ENCODE peak calls at places on chromosomes 13 and 19, in eight cellular contexts. One of them, this sample, is unnamed.

GRCh38 chr19:16335226-16335625 is 10.6 kb downstream of the KLF2 start:
- DNase-seq in HepG2: no peak
- DNase-seq in thoracic aorta: no peak
- DNase-seq in nephron progenitor cell: no peak
- DNase-seq in fibroblast of mammary gland: no peak
- DNase-seq in cardiac fibroblast: no peak
- DNase-seq in foreskin fibroblast: no peak
- DNase-seq in dorsolateral prefrontal cortex: no peak
- DNase-seq in this sample: no peak

GRCh38 chr13:33349996-33350826 is 64.7 kb upstream of the STARD13 start:
- DNase-seq in nephron progenitor cell: peak; percentile 42
- DNase-seq in HepG2: no peak
- DNase-seq in dorsolateral prefrontal cortex: no peak
- DNase-seq in fibroblast of mammary gland: peak; percentile 40
- DNase-seq in cardiac fibroblast: peak; percentile 50
- DNase-seq in foreskin fibroblast: no peak
- DNase-seq in thoracic aorta: no peak
- DNase-seq in this sample: no peak

GRCh38 chr13:100543872-100544602 is 44.6 kb downstream of the GGACT start:
- DNase-seq in HepG2: peak; percentile 41
- DNase-seq in thoracic aorta: no peak
- DNase-seq in foreskin fibroblast: no peak
- DNase-seq in dorsolateral prefrontal cortex: no peak
- DNase-seq in nephron progenitor cell: no peak
- DNase-seq in cardiac fibroblast: peak; percentile 27
- DNase-seq in fibroblast of mammary gland: no peak
- DNase-seq in this sample: no peak

GRCh38 chr19:44626067-44626624 is 12.8 kb downstream of the IGSF23 start:
- DNase-seq in fibroblast of mammary gland: peak; percentile 94
- DNase-seq in foreskin fibroblast: peak; percentile 95
- DNase-seq in HepG2: peak; percentile 89
- DNase-seq in thoracic aorta: no peak
- DNase-seq in cardiac fibroblast: peak; percentile 98
- DNase-seq in dorsolateral prefrontal cortex: no peak
- DNase-seq in nephron progenitor cell: no peak
- DNase-seq in this sample: peak; percentile 97

GRCh38 chr13:114299604-114300305 is 14.5 kb upstream of the CHAMP1 start:
- DNase-seq in thoracic aorta: no peak
- DNase-seq in cardiac fibroblast: no peak
- DNase-seq in HepG2: no peak
- DNase-seq in dorsolateral prefrontal cortex: no peak
- DNase-seq in foreskin fibroblast: no peak
- DNase-seq in nephron progenitor cell: no peak
- DNase-seq in fibroblast of mammary gland: no peak
- DNase-seq in this sample: no peak

GRCh38 chr19:18109731-18110671 is 12.4 kb downstream of the MAST3 start:
- DNase-seq in thoracic aorta: no peak
- DNase-seq in dorsolateral prefrontal cortex: no peak
- DNase-seq in cardiac fibroblast: no peak
- DNase-seq in HepG2: peak; percentile 29
- DNase-seq in fibroblast of mammary gland: no peak
- DNase-seq in nephron progenitor cell: peak; percentile 73
- DNase-seq in foreskin fibroblast: no peak
- DNase-seq in this sample: peak; percentile 41

GRCh38 chr13:79593611-79594275 is 112.8 kb downstream of the NDFIP2 start:
- DNase-seq in thoracic aorta: no peak
- DNase-seq in cardiac fibroblast: peak; percentile 82
- DNase-seq in dorsolateral prefrontal cortex: no peak
- DNase-seq in fibroblast of mammary gland: peak; percentile 95
- DNase-seq in HepG2: no peak
- DNase-seq in foreskin fibroblast: peak; percentile 38
- DNase-seq in nephron progenitor cell: no peak
- DNase-seq in this sample: peak; percentile 58

GRCh38 chr19:32800757-32801156 is 68.8 kb downstream of the SLC7A9 start:
- DNase-seq in dorsolateral prefrontal cortex: no peak
- DNase-seq in foreskin fibroblast: no peak
- DNase-seq in HepG2: no peak
- DNase-seq in cardiac fibroblast: no peak
- DNase-seq in nephron progenitor cell: peak; percentile 39
- DNase-seq in thoracic aorta: no peak
- DNase-seq in fibroblast of mammary gland: no peak
- DNase-seq in this sample: no peak

GRCh38 chr19:22595918-22596341 is 38.2 kb upstream of the ZNF492 start:
- DNase-seq in foreskin fibroblast: no peak
- DNase-seq in thoracic aorta: no peak
- DNase-seq in HepG2: no peak
- DNase-seq in cardiac fibroblast: no peak
- DNase-seq in fibroblast of mammary gland: no peak
- DNase-seq in nephron progenitor cell: no peak
- DNase-seq in dorsolateral prefrontal cortex: no peak
- DNase-seq in this sample: no peak

GRCh38 chr13:112934075-112934474 is 34.9 kb upstream of the MCF2L start:
- DNase-seq in nephron progenitor cell: no peak
- DNase-seq in cardiac fibroblast: no peak
- DNase-seq in fibroblast of mammary gland: no peak
- DNase-seq in dorsolateral prefrontal cortex: no peak
- DNase-seq in foreskin fibroblast: no peak
- DNase-seq in HepG2: no peak
- DNase-seq in thoracic aorta: no peak
- DNase-seq in this sample: no peak

GRCh38 chr13:27605610-27606200 is 14.6 kb downstream of the LNX2 start:
- DNase-seq in cardiac fibroblast: peak; percentile 69
- DNase-seq in thoracic aorta: no peak
- DNase-seq in dorsolateral prefrontal cortex: no peak
- DNase-seq in nephron progenitor cell: no peak
- DNase-seq in foreskin fibroblast: no peak
- DNase-seq in HepG2: no peak
- DNase-seq in fibroblast of mammary gland: peak; percentile 18
- DNase-seq in this sample: peak; percentile 16

GRCh38 chr13:64871742-64872141 is 2358.4 kb downstream of the PCDH9 start:
- DNase-seq in fibroblast of mammary gland: no peak
- DNase-seq in HepG2: peak; percentile 0
- DNase-seq in foreskin fibroblast: no peak
- DNase-seq in dorsolateral prefrontal cortex: no peak
- DNase-seq in thoracic aorta: no peak
- DNase-seq in nephron progenitor cell: no peak
- DNase-seq in cardiac fibroblast: peak; percentile 1
- DNase-seq in this sample: no peak

GRCh38 chr13:62626771-62627170 is 1211.1 kb upstream of the PCDH20 start:
- DNase-seq in HepG2: peak; percentile 0
- DNase-seq in foreskin fibroblast: no peak
- DNase-seq in fibroblast of mammary gland: no peak
- DNase-seq in nephron progenitor cell: peak; percentile 10
- DNase-seq in cardiac fibroblast: no peak
- DNase-seq in thoracic aorta: no peak
- DNase-seq in dorsolateral prefrontal cortex: no peak
- DNase-seq in this sample: peak; percentile 8

GRCh38 chr13:62627226-62627625 is 1211.6 kb upstream of the PCDH20 start:
- DNase-seq in fibroblast of mammary gland: no peak
- DNase-seq in foreskin fibroblast: no peak
- DNase-seq in HepG2: no peak
- DNase-seq in cardiac fibroblast: no peak
- DNase-seq in dorsolateral prefrontal cortex: no peak
- DNase-seq in thoracic aorta: no peak
- DNase-seq in nephron progenitor cell: no peak
- DNase-seq in this sample: no peak

GRCh38 chr13:62631124-62631523 is 1215.5 kb upstream of the PCDH20 start:
- DNase-seq in foreskin fibroblast: no peak
- DNase-seq in dorsolateral prefrontal cortex: no peak
- DNase-seq in thoracic aorta: no peak
- DNase-seq in cardiac fibroblast: no peak
- DNase-seq in fibroblast of mammary gland: no peak
- DNase-seq in nephron progenitor cell: no peak
- DNase-seq in HepG2: no peak
- DNase-seq in this sample: no peak

GRCh38 chr13:62631614-62632013 is 1216.0 kb upstream of the PCDH20 start:
- DNase-seq in nephron progenitor cell: no peak
- DNase-seq in cardiac fibroblast: no peak
- DNase-seq in foreskin fibroblast: no peak
- DNase-seq in fibroblast of mammary gland: no peak
- DNase-seq in dorsolateral prefrontal cortex: no peak
- DNase-seq in thoracic aorta: no peak
- DNase-seq in HepG2: no peak
- DNase-seq in this sample: no peak

GRCh38 chr13:62629618-62630017 is 1214.0 kb upstream of the PCDH20 start:
- DNase-seq in fibroblast of mammary gland: no peak
- DNase-seq in HepG2: no peak
- DNase-seq in nephron progenitor cell: no peak
- DNase-seq in cardiac fibroblast: no peak
- DNase-seq in foreskin fibroblast: no peak
- DNase-seq in dorsolateral prefrontal cortex: no peak
- DNase-seq in thoracic aorta: no peak
- DNase-seq in this sample: no peak
- TF ChIP-seq CTCF in fibroblast of mammary gland: no peak
- TF ChIP-seq CTCF in HepG2: no peak
- TF ChIP-seq CTCF in nephron progenitor cell: no peak
- TF ChIP-seq CTCF in cardiac fibroblast: no peak
- TF ChIP-seq CTCF in foreskin fibroblast: no peak
- TF ChIP-seq CTCF in dorsolateral prefrontal cortex: no peak
- TF ChIP-seq CTCF in thoracic aorta: no peak
- TF ChIP-seq CTCF in this sample: no peak

GRCh38 chr19:50795665-50796073 is 5.5 kb downstream of the ACP4 start:
- DNase-seq in HepG2: no peak
- DNase-seq in cardiac fibroblast: no peak
- DNase-seq in foreskin fibroblast: no peak
- DNase-seq in fibroblast of mammary gland: peak; percentile 6
- DNase-seq in dorsolateral prefrontal cortex: no peak
- DNase-seq in nephron progenitor cell: no peak
- DNase-seq in thoracic aorta: no peak
- DNase-seq in this sample: no peak

GRCh38 chr19:50792852-50793250 is 2.6 kb downstream of the ACP4 start:
- DNase-seq in dorsolateral prefrontal cortex: no peak
- DNase-seq in foreskin fibroblast: no peak
- DNase-seq in HepG2: no peak
- DNase-seq in nephron progenitor cell: no peak
- DNase-seq in fibroblast of mammary gland: no peak
- DNase-seq in cardiac fibroblast: no peak
- DNase-seq in thoracic aorta: no peak
- DNase-seq in this sample: no peak

GRCh38 chr19:50793558-50794065 is 3.4 kb downstream of the ACP4 start:
- DNase-seq in thoracic aorta: no peak
- DNase-seq in nephron progenitor cell: no peak
- DNase-seq in HepG2: no peak
- DNase-seq in fibroblast of mammary gland: no peak
- DNase-seq in cardiac fibroblast: no peak
- DNase-seq in dorsolateral prefrontal cortex: no peak
- DNase-seq in foreskin fibroblast: no peak
- DNase-seq in this sample: no peak

GRCh38 chr19:50794778-50795664 is 4.8 kb downstream of the ACP4 start:
- DNase-seq in HepG2: no peak
- DNase-seq in foreskin fibroblast: no peak
- DNase-seq in cardiac fibroblast: no peak
- DNase-seq in dorsolateral prefrontal cortex: no peak
- DNase-seq in thoracic aorta: no peak
- DNase-seq in nephron progenitor cell: no peak
- DNase-seq in fibroblast of mammary gland: peak; percentile 16
- DNase-seq in this sample: peak; percentile 39

DNA sequence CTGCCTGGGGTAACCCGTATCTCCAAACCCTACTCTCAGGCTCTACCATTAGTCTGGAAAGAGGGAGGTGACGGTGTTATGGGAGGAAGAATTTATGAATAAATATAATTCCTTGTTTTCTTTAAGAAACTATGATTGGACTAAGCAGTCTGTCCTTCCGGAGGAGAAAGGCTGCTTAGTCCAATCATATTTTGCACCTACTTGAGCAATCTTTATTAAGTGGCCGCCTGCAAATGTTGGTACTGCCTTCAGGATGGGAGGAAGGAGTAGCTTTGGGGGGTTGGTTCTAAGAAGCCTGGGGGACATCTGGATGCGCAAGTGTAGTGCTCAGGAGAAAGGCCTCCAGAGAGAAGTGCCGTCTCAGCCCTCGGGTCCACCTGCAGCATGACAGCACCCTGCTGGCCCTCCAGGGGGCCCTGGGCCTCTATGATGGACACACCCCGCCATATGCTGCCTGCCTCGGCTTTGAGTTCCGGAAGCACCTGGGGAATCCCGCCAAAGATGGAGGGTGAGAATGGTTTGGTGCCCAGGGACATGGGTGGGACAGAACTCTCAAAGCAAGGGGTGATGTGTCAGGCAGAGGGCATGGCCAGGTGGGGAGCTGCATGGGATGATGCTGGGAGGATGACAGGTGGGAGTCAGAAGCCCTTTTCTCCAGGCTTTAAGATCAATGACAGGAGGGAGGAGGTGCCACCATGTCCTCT is 4.0 kb downstream of the ACP4 start:
- DNase-seq in foreskin fibroblast: peak; percentile 28
- DNase-seq in thoracic aorta: no peak
- DNase-seq in fibroblast of mammary gland: peak; percentile 27
- DNase-seq in HepG2: no peak
- DNase-seq in dorsolateral prefrontal cortex: no peak
- DNase-seq in cardiac fibroblast: peak; percentile 20
- DNase-seq in nephron progenitor cell: no peak
- DNase-seq in this sample: peak; percentile 57
- TF ChIP-seq CTCF in foreskin fibroblast: no peak
- TF ChIP-seq CTCF in thoracic aorta: no peak
- TF ChIP-seq CTCF in fibroblast of mammary gland: no peak
- TF ChIP-seq CTCF in HepG2: no peak
- TF ChIP-seq CTCF in dorsolateral prefrontal cortex: no peak
- TF ChIP-seq CTCF in cardiac fibroblast: peak; percentile 8
- TF ChIP-seq CTCF in nephron progenitor cell: no peak
- TF ChIP-seq CTCF in this sample: no peak

GRCh38 chr19:3057275-3057714 is 5.0 kb downstream of the TLE5 start:
- DNase-seq in dorsolateral prefrontal cortex: peak; percentile 62
- DNase-seq in foreskin fibroblast: no peak
- DNase-seq in cardiac fibroblast: no peak
- DNase-seq in nephron progenitor cell: peak; percentile 54
- DNase-seq in fibroblast of mammary gland: peak; percentile 69
- DNase-seq in HepG2: no peak
- DNase-seq in thoracic aorta: peak; percentile 51
- DNase-seq in this sample: peak; percentile 93
- TF ChIP-seq CTCF in dorsolateral prefrontal cortex: no peak
- TF ChIP-seq CTCF in foreskin fibroblast: no peak
- TF ChIP-seq CTCF in cardiac fibroblast: no peak
- TF ChIP-seq CTCF in nephron progenitor cell: no peak
- TF ChIP-seq CTCF in fibroblast of mammary gland: no peak
- TF ChIP-seq CTCF in HepG2: no peak
- TF ChIP-seq CTCF in thoracic aorta: peak; percentile 29
- TF ChIP-seq CTCF in this sample: no peak

DNA sequence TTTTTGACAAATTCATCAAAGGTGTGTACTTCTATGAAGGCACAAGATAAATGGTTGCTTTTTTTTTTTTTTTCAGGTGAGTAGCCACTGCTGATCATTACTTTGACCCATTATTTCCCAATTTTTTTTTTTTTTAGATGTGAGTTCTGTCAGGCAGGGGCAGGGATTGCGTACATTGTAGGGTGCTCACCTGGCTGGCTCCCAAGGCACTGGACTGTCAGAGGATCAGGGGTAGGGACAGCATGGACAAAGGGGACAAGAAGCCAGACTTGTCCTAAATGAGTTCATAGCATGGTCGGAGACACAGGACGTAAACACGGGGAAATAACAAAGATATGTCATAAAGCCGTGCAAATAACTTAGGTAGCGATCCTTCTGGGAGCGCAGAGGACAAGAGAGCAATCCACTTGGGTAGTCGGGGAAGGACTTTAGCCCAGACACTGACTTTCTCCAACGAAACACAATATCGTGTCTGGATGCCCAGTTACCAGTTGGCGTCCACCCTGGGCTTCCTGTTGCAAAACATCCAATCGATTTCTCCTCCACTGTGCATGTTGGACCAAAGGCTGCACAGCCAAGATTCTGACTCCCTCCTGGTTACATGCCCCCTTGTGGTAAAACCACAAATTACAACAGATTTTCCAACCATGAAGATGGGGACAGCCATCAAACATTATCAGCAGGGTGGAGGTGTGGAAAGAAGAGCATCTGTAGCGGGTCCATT is 27.5 kb upstream of the KATNAL1 start:
- DNase-seq in cardiac fibroblast: peak; percentile 62
- DNase-seq in fibroblast of mammary gland: peak; percentile 37
- DNase-seq in dorsolateral prefrontal cortex: no peak
- DNase-seq in thoracic aorta: no peak
- DNase-seq in HepG2: peak; percentile 80
- DNase-seq in foreskin fibroblast: no peak
- DNase-seq in nephron progenitor cell: no peak
- DNase-seq in this sample: peak; percentile 57
- TF ChIP-seq CTCF in cardiac fibroblast: peak; percentile 51
- TF ChIP-seq CTCF in fibroblast of mammary gland: peak; percentile 53
- TF ChIP-seq CTCF in dorsolateral prefrontal cortex: peak; percentile 47
- TF ChIP-seq CTCF in thoracic aorta: peak; percentile 29
- TF ChIP-seq CTCF in HepG2: peak; percentile 92
- TF ChIP-seq CTCF in foreskin fibroblast: peak; percentile 22
- TF ChIP-seq CTCF in nephron progenitor cell: peak; percentile 49
- TF ChIP-seq CTCF in this sample: peak; percentile 32